ENCODE peak calls at places on chromosome 3, in six cellular contexts. F, O, M, K, H and A are unnamed samples.

GRCh38 chr3:18424862-18425640 is at the start of gene SATB1:
- DNase-seq in F (peak), O (peak), M (peak), K (peak), H (peak), A (peak)

GRCh38 chr3:150746791-150747590 is 16.0 kb downstream of the SIAH2 start:
- DNase-seq in F (peak), O (no peak), M (no peak), K (no peak), H (no peak), A (no peak)

GRCh38 chr3:11565492-11565891 is 78.2 kb downstream of the VGLL4 start:
- DNase-seq in F (no peak), O (no peak), M (no peak), K (no peak), H (no peak), A (no peak)

GRCh38 chr3:48564022-48564421 is 441 bp upstream of the UCN2 start:
- DNase-seq in F (peak), O (no peak), M (peak), K (peak), H (no peak), A (no peak)

GRCh38 chr3:48018841-48019240 is 2.6 kb upstream of the MAP4 start:
- DNase-seq in F (peak), O (no peak), M (peak), K (peak), H (no peak), A (no peak)

GRCh38 chr3:22704571-22705354 is 498.4 kb upstream of the UBE2E2 start:
- DNase-seq in F (no peak), O (no peak), M (no peak), K (no peak), H (no peak), A (no peak)

GRCh38 chr3:174431717-174432116 is 427.4 kb upstream of the NAALADL2 start:
- DNase-seq in F (peak), O (no peak), M (peak), K (no peak), H (no peak), A (no peak)

GRCh38 chr3:38039899-38040261 is 872 bp downstream of the DLEC1 start:
- DNase-seq in F (peak), O (no peak), M (peak), K (peak), H (no peak), A (peak)

GRCh38 chr3:30738605-30739004 is 132.2 kb downstream of the TGFBR2 start:
- DNase-seq in F (no peak), O (no peak), M (no peak), K (no peak), H (no peak), A (no peak)

GRCh38 chr3:195849322-195850074 is 37.8 kb upstream of the MUC4 start:
- DNase-seq in F (peak), O (no peak), M (peak), K (no peak), H (no peak), A (peak)

GRCh38 chr3:14847613-14848541 is 29.1 kb downstream of the FGD5 start:
- DNase-seq in F (no peak), O (no peak), M (peak), K (peak), H (no peak), A (no peak)

GRCh38 chr3:55723653-55724406 is 236.7 kb upstream of the WNT5A start:
- DNase-seq in F (no peak), O (no peak), M (no peak), K (no peak), H (no peak), A (no peak)